ENCODE peak calls at places on chromosomes 6 and 20, in eight cellular contexts. N is G401; R is stimulated activated naive CD4-positive, alpha-beta T cell; F is stimulated activated CD4-positive, alpha-beta T cell treated with anti-CD3 and anti-CD28 coated beads, Interleukin-4, amount 100 ng/mL, for 48 hours; H is GM04504; Y is activated CD4-positive, alpha-beta memory T cell treated with anti-CD3 and anti-CD28 coated beads for 36 hours; Z is trophoblast cell; T is EL. M is an unnamed sample.
A peak's percentile ranks its signal among the peaks of the same experiment; 100 is the strongest.

GRCh38 chr20:50694379-50695143 is 3.2 kb upstream of the RIPOR3 start:
- DNase-seq in F (no peak), H (no peak), T (peak; percentile 16), N (no peak), R (no peak), Y (no peak), Z (no peak), M (no peak)

GRCh38 chr6:117404548-117404947 is 21.2 kb downstream of the ROS1 start:
- DNase-seq in R (no peak), F (no peak), Z (no peak), T (no peak), Y (no peak), H (no peak), N (no peak), M (no peak)

GRCh38 chr6:31792741-31793140 is 2.8 kb downstream of the VARS1 start:
- DNase-seq in T (peak; percentile 73), Z (no peak), F (no peak), Y (peak; percentile 40), R (no peak), N (no peak), H (no peak), M (no peak)

GRCh38 chr6:107504655-107505054 is 14.7 kb downstream of the SOBP start:
- DNase-seq in Y (no peak), T (no peak), F (no peak), R (no peak), Z (no peak), N (no peak), H (no peak), M (no peak)

GRCh38 chr6:34247481-34248197 is 1.2 kb downstream of the SMIM29 start:
- DNase-seq in N (no peak), H (no peak), T (no peak), Z (no peak), Y (no peak), R (no peak), F (no peak), M (no peak)

GRCh38 chr6:35754452-35755321 is 17.9 kb downstream of the ARMC12 start:
- DNase-seq in N (no peak), F (no peak), T (peak; percentile 34), R (no peak), H (no peak), Y (no peak), Z (no peak), M (no peak)

GRCh38 chr20:881051-881820 is 34.9 kb downstream of the ANGPT4 start:
- DNase-seq in Z (no peak), T (peak; percentile 80), Y (peak; percentile 54), R (no peak), H (peak; percentile 11), N (no peak), F (no peak), M (no peak)

GRCh38 chr6:33710296-33711121 is 991 bp downstream of the UQCC2 start:
- DNase-seq in Y (no peak), Z (no peak), F (no peak), N (no peak), R (no peak), H (no peak), T (no peak), M (no peak)

GRCh38 chr6:39207421-39208232 is 21.6 kb downstream of the KCNK5 start:
- DNase-seq in R (no peak), H (no peak), T (no peak), F (no peak), Y (no peak), Z (no peak), N (no peak), M (no peak)

GRCh38 chr6:43737272-43738081 is 32.5 kb upstream of the VEGFA start:
- DNase-seq in Y (no peak), F (no peak), N (no peak), H (no peak), Z (no peak), T (no peak), R (no peak), M (no peak)

GRCh38 chr20:58389324-58389967 is 417 bp downstream of the VAPB start:
- DNase-seq in T (peak; percentile 49), N (peak; percentile 13), H (peak; percentile 22), R (no peak), Y (peak; percentile 49), F (no peak), Z (peak; percentile 20), M (no peak)

GRCh38 chr20:45358282-45359068 is 4.5 kb upstream of the SYS1 start:
- DNase-seq in H (peak; percentile 79), R (no peak), F (no peak), Z (no peak), Y (peak; percentile 22), T (peak; percentile 85), N (peak; percentile 96), M (peak; percentile 72)

GRCh38 chr6:73655341-73655917 is 1.6 kb upstream of the SLC17A5 start:
- DNase-seq in Y (no peak), R (no peak), F (no peak), T (no peak), N (no peak), Z (no peak), H (no peak), M (no peak)

GRCh38 chr20:40110241-40110910 is 578.7 kb downstream of the MAFB start:
- DNase-seq in N (no peak), Y (no peak), F (no peak), H (no peak), T (no peak), Z (no peak), R (no peak), M (no peak)

GRCh38 chr6:107714104-107714503 is 110.0 kb downstream of the SCML4 start:
- DNase-seq in H (no peak), Z (no peak), Y (no peak), F (no peak), T (no peak), N (no peak), R (no peak), M (no peak)

GRCh38 chr20:11378252-11378651 is 539.4 kb upstream of the BTBD3 start:
- DNase-seq in T (no peak), F (no peak), H (no peak), N (no peak), Y (no peak), Z (no peak), R (no peak), M (no peak)

GRCh38 chr6:156102129-156102528 is 646.5 kb upstream of the NOX3 start:
- DNase-seq in H (no peak), Y (no peak), Z (no peak), R (no peak), F (no peak), N (no peak), T (peak; percentile 7), M (no peak)

GRCh38 chr6:157767757-157768156 is 55.3 kb upstream of the SNX9 start:
- DNase-seq in T (no peak), R (no peak), H (no peak), F (no peak), N (no peak), Y (no peak), Z (no peak), M (no peak)

GRCh38 chr20:50456452-50457324 is 53.5 kb upstream of the PTPN1 start:
- DNase-seq in Z (no peak), T (no peak), F (no peak), N (no peak), R (no peak), Y (peak; percentile 38), H (no peak), M (no peak)

GRCh38 chr6:139369568-139370046 is 4.8 kb downstream of the CITED2 start:
- DNase-seq in R (peak; percentile 59), Z (no peak), F (no peak), Y (peak; percentile 14), T (peak; percentile 85), N (peak; percentile 85), H (peak; percentile 82), M (peak; percentile 68)

GRCh38 chr20:42277203-42277602 is 659.0 kb upstream of the CHD6 start:
- DNase-seq in F (no peak), Z (no peak), N (no peak), Y (no peak), H (no peak), T (no peak), R (no peak), M (no peak)

GRCh38 chr6:75403563-75403962 is 90.0 kb downstream of the FILIP1 start:
- DNase-seq in F (no peak), H (no peak), Z (peak; percentile 22), T (no peak), Y (no peak), R (no peak), N (no peak), M (no peak)

GRCh38 chr6:26556263-26557070 is 18.3 kb downstream of the HMGN4 start:
- DNase-seq in F (no peak), R (peak; percentile 44), H (peak; percentile 73), Y (peak; percentile 65), N (peak; percentile 79), Z (peak; percentile 52), T (peak; percentile 96), M (no peak)

GRCh38 chr20:31861346-31862156 is 8.8 kb downstream of the DUSP15 start:
- DNase-seq in Z (peak; percentile 34), F (peak; percentile 50), N (no peak), Y (peak; percentile 71), R (peak; percentile 45), T (peak; percentile 44), H (no peak), M (no peak)

GRCh38 chr6:45812937-45813336 is 202.7 kb downstream of the CLIC5 start:
- DNase-seq in H (no peak), Y (no peak), F (no peak), T (no peak), R (no peak), Z (no peak), N (no peak), M (no peak)

GRCh38 chr20:41222299-41222698 is 85.0 kb downstream of the PLCG1 start:
- DNase-seq in Z (no peak), R (no peak), F (no peak), Y (no peak), T (no peak), N (peak; percentile 51), H (no peak), M (no peak)

GRCh38 chr20:13822459-13822858 is 37.6 kb downstream of the NDUFAF5 start:
- DNase-seq in Y (no peak), F (no peak), T (no peak), N (no peak), H (no peak), Z (no peak), R (no peak), M (no peak)

GRCh38 chr6:73722318-73723060 is 26.5 kb downstream of the CD109 start:
- DNase-seq in F (no peak), N (no peak), R (no peak), Z (no peak), Y (peak; percentile 43), H (peak; percentile 89), T (peak; percentile 88), M (peak; percentile 91)

GRCh38 chr20:47319517-47320252 is 36.8 kb downstream of the ZMYND8 start:
- DNase-seq in F (no peak), R (no peak), N (peak; percentile 81), T (peak; percentile 55), Z (peak; percentile 88), H (peak; percentile 58), Y (no peak), M (no peak)

GRCh38 chr20:32823737-32824588 is 4.2 kb downstream of the MAPRE1 start:
- DNase-seq in T (peak; percentile 41), R (no peak), H (no peak), Y (no peak), Z (peak; percentile 22), N (no peak), F (no peak), M (no peak)

GRCh38 chr6:109526905-109527628 is 44.0 kb upstream of the ZBTB24 start:
- DNase-seq in Z (peak; percentile 42), F (peak; percentile 44), N (peak; percentile 64), H (no peak), T (peak; percentile 70), R (peak; percentile 65), Y (peak; percentile 45), M (no peak)

GRCh38 chr20:19056909-19057308 is 155.5 kb upstream of the SLC24A3 start:
- DNase-seq in R (no peak), N (no peak), Y (peak; percentile 12), T (no peak), H (no peak), Z (no peak), F (no peak), M (no peak)

GRCh38 chr6:23654745-23655144 is 471.3 kb upstream of the NRSN1 start:
- DNase-seq in N (no peak), Y (no peak), H (no peak), T (no peak), R (no peak), Z (no peak), F (no peak), M (no peak)

GRCh38 chr6:167485186-167485978 is 160.5 kb downstream of the TTLL2 start:
- DNase-seq in T (no peak), H (no peak), R (no peak), Z (no peak), F (no peak), Y (no peak), N (peak; percentile 14), M (no peak)

M was measured in BJ.